ENCODE peak calls at places on chromosomes 4 and X, in six cellular contexts. P is lower lobe of right lung; Y is thoracic aorta; Z is CD8-positive, alpha-beta memory T cell; F is colonic mucosa; C is transverse colon. R is an unnamed sample.

GRCh38 chr4:25953740-25954139 is 39.7 kb downstream of the SMIM20 start:
- DNase-seq in P (no peak), Y (no peak), Z (no peak), F (no peak), C (no peak), R (no peak)

GRCh38 chrX:136259543-136259942 is 8.3 kb upstream of the MAP7D3 start:
- DNase-seq in P (no peak), Y (no peak), Z (no peak), F (no peak), C (no peak), R (no peak)

GRCh38 chrX:70168238-70169188 is 8.8 kb upstream of the DGAT2L6 start:
- DNase-seq in P (no peak), Y (no peak), Z (no peak), F (no peak), C (no peak), R (peak)

GRCh38 chr4:108834787-108835384 is 72.0 kb upstream of the ETNPPL start:
- DNase-seq in P (no peak), Y (no peak), Z (no peak), F (no peak), C (no peak), R (no peak)

GRCh38 chr4:106401157-106401556 is 32.6 kb upstream of the GIMD1 start:
- DNase-seq in P (no peak), Y (no peak), Z (no peak), F (no peak), C (no peak), R (no peak)

GRCh38 chrX:151363316-151363715 is 33.7 kb upstream of the VMA21 start:
- DNase-seq in P (no peak), Y (no peak), Z (no peak), F (no peak), C (no peak), R (no peak)

GRCh38 chr4:124188601-124189000 is 523.9 kb downstream of the ANKRD50 start:
- DNase-seq in P (no peak), Y (no peak), Z (no peak), F (no peak), C (no peak), R (no peak)

GRCh38 chr4:40232610-40233009 is 35.8 kb downstream of the RHOH start:
- DNase-seq in P (no peak), Y (no peak), Z (no peak), F (no peak), C (no peak), R (no peak)

GRCh38 chrX:149720021-149720689 is 8.3 kb downstream of the MAGEA11 start:
- DNase-seq in P (no peak), Y (no peak), Z (no peak), F (peak), C (peak), R (no peak)

GRCh38 chr4:55742655-55743191 is 76.9 kb upstream of the EXOC1L start:
- DNase-seq in P (no peak), Y (no peak), Z (no peak), F (no peak), C (no peak), R (no peak)

GRCh38 chr4:74667944-74668343 is 126.4 kb downstream of the BTC start:
- DNase-seq in P (no peak), Y (no peak), Z (no peak), F (peak), C (no peak), R (no peak)

GRCh38 chr4:19850909-19851308 is 400.8 kb upstream of the SLIT2 start:
- DNase-seq in P (no peak), Y (no peak), Z (no peak), F (no peak), C (no peak), R (no peak)

GRCh38 chrX:18721683-18722499 is 14.4 kb downstream of the PPEF1 start:
- DNase-seq in P (no peak), Y (no peak), Z (no peak), F (no peak), C (no peak), R (no peak)

GRCh38 chrX:154775611-154776349 is 13.1 kb downstream of the DKC1 start:
- DNase-seq in P (no peak), Y (no peak), Z (no peak), F (no peak), C (no peak), R (no peak)

GRCh38 chr4:97910005-97910404 is 233.3 kb downstream of the STPG2 start:
- DNase-seq in P (no peak), Y (no peak), Z (no peak), F (no peak), C (no peak), R (no peak)

GRCh38 chr4:81207793-81208192 is 7.2 kb downstream of the PRKG2 start:
- DNase-seq in P (no peak), Y (no peak), Z (no peak), F (no peak), C (no peak), R (no peak)

GRCh38 chrX:54794004-54794403 is 4.1 kb downstream of the ITIH6 start:
- DNase-seq in P (no peak), Y (no peak), Z (no peak), F (no peak), C (no peak), R (no peak)

GRCh38 chrX:20711366-20711765 is 444.7 kb upstream of the RPS6KA3 start:
- DNase-seq in P (no peak), Y (no peak), Z (no peak), F (no peak), C (no peak), R (no peak)

GRCh38 chrX:118495061-118495921 is at the start of gene DOCK11:
- DNase-seq in P (peak), Y (peak), Z (peak), F (peak), C (peak), R (peak)

GRCh38 chrX:12741416-12741815 is 49.8 kb upstream of the PRPS2 start:
- DNase-seq in P (no peak), Y (no peak), Z (no peak), F (no peak), C (no peak), R (no peak)

GRCh38 chrX:103101280-103102042 is 8.5 kb upstream of the NXF3 start:
- DNase-seq in P (no peak), Y (no peak), Z (no peak), F (no peak), C (no peak), R (no peak)

GRCh38 chr4:54586343-54586953 is 71.3 kb upstream of the KIT start:
- DNase-seq in P (no peak), Y (no peak), Z (no peak), F (peak), C (peak), R (no peak)

GRCh38 chr4:45100936-45101818 is 374.8 kb upstream of the GNPDA2 start:
- DNase-seq in P (no peak), Y (no peak), Z (no peak), F (no peak), C (no peak), R (no peak)

GRCh38 chrX:118346258-118347094 is 570 bp downstream of the WDR44 start:
- DNase-seq in P (peak), Y (peak), Z (peak), F (peak), C (peak), R (no peak)

GRCh38 chr4:147157860-147158701 is 212.4 kb upstream of the TTC29 start:
- DNase-seq in P (peak), Y (no peak), Z (no peak), F (no peak), C (peak), R (no peak)

GRCh38 chr4:54914781-54915180 is 210.6 kb downstream of the KDR start:
- DNase-seq in P (no peak), Y (no peak), Z (no peak), F (no peak), C (no peak), R (no peak)

GRCh38 chrX:140249122-140249521 is 255.7 kb downstream of the SOX3 start:
- DNase-seq in P (no peak), Y (no peak), Z (no peak), F (no peak), C (no peak), R (no peak)

GRCh38 chr4:176156656-176157055 is 38.7 kb downstream of the SPATA4 start:
- DNase-seq in P (no peak), Y (no peak), Z (no peak), F (no peak), C (no peak), R (no peak)

GRCh38 chr4:80367737-80368136 is 32.2 kb downstream of the CFAP299 start:
- DNase-seq in P (no peak), Y (no peak), Z (no peak), F (no peak), C (no peak), R (no peak)

GRCh38 chr4:2046031-2046961 is 12.8 kb upstream of the NAT8L start:
- DNase-seq in P (no peak), Y (no peak), Z (no peak), F (no peak), C (no peak), R (peak)

GRCh38 chr4:154506253-154506652 is 14.7 kb upstream of the DCHS2 start:
- DNase-seq in P (no peak), Y (no peak), Z (no peak), F (no peak), C (no peak), R (no peak)

GRCh38 chr4:94532016-94532789 is 80.5 kb downstream of the PDLIM5 start:
- DNase-seq in P (no peak), Y (no peak), Z (no peak), F (peak), C (peak), R (no peak)

GRCh38 chr4:39950861-39951481 is 26.7 kb downstream of the PDS5A start:
- DNase-seq in P (no peak), Y (no peak), Z (no peak), F (no peak), C (no peak), R (no peak)

GRCh38 chrX:143635915-143636314 is at the start of gene SLITRK4:
- DNase-seq in P (no peak), Y (no peak), Z (no peak), F (no peak), C (no peak), R (no peak)

GRCh38 chrX:110188701-110189558 is 129.0 kb downstream of the AMMECR1 start:
- DNase-seq in P (no peak), Y (no peak), Z (no peak), F (no peak), C (no peak), R (no peak)
- H3K27ac ChIP-seq in P (no peak), Y (no peak), Z (no peak), F (no peak), C (no peak), R (no peak)

GRCh38 chrX:13937370-13938052 is 92.2 kb downstream of the GEMIN8 start:
- DNase-seq in P (no peak), Y (no peak), Z (no peak), F (no peak), C (no peak), R (no peak)

GRCh38 chrX:13939741-13940597 is 89.7 kb downstream of the GEMIN8 start:
- DNase-seq in P (no peak), Y (no peak), Z (no peak), F (no peak), C (no peak), R (no peak)

GRCh38 chrX:13936804-13937203 is 92.9 kb downstream of the GEMIN8 start:
- DNase-seq in P (no peak), Y (no peak), Z (no peak), F (no peak), C (no peak), R (no peak)

GRCh38 chrX:13938766-13939530 is 90.7 kb downstream of the GEMIN8 start:
- DNase-seq in P (no peak), Y (no peak), Z (no peak), F (no peak), C (no peak), R (no peak)

DNA sequence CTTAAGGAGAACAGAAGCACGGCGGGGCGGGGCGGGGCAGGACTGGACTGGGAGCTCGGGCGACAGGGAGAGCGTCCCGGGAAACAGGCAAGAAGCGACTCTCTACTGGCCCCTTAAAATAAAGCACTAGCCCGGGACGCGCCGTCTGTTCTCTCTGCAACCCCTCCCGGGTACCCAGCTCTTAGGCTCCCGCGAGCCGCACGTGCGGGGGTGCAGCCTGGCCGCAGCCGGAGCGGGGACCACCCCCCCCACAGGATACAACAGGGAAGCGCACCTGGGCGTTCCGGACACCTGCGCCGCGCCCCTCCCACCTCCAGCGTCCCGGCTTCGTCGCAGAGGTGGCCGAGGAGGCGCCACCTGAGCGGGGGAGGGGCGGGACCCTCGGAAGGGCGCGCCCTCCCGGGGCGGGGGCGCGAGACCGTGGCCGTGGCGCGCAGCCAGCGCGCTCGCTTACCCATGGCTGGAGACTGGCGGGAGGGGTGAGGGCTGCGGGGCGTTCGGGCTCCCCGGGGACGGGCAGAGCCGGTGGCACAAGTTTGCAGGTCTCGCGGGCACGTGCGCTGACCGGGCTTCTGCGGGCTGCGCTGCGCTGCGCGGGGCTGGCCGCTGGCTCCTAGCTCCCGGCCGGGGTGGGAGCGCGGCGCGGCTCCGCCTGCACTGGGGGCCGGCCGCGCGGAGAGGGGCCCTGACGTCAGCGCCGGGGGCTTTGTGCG is 91.5 kb downstream of the GEMIN8 start:
- DNase-seq in P (peak), Y (no peak), Z (no peak), F (peak), C (peak), R (no peak)
- H3K4me3 ChIP-seq in P (peak), Y (peak), Z (no peak), F (peak), C (peak), R (peak)

GRCh38 chr4:48774760-48775398 is 5.2 kb downstream of the FRYL start:
- DNase-seq in P (no peak), Y (no peak), Z (no peak), F (no peak), C (no peak), R (no peak)
- H3K27ac ChIP-seq in P (no peak), Y (no peak), Z (peak), F (no peak), C (no peak), R (peak)

GRCh38 chr4:134085525-134085924 is 116.1 kb downstream of the PABPC4L start:
- DNase-seq in P (no peak), Y (no peak), Z (no peak), F (no peak), C (no peak), R (no peak)

GRCh38 chr4:134089885-134090284 is 111.7 kb downstream of the PABPC4L start:
- DNase-seq in P (no peak), Y (no peak), Z (no peak), F (no peak), C (no peak), R (no peak)
- H3K4me3 ChIP-seq in P (no peak), Y (no peak), Z (no peak), F (no peak), C (no peak), R (no peak)

R was measured in ascending aorta.